ENCODE peak calls at places on chromosomes 4 and X, in five cellular contexts. C, I, O, Y and H are unnamed samples. For H3K36me3 and H3K4me1, the result is how much of the 10 kb centered on the place peaks cover.

GRCh38 chrX:149848855-149849254 is 32.1 kb upstream of the MAGEA8 start:
- DNase-seq in C (no peak), I (no peak), O (no peak), Y (no peak), H (no peak)

GRCh38 chrX:68801737-68802290 is 27.0 kb upstream of the EFNB1 start:
- DNase-seq in C (no peak), I (no peak), O (no peak), Y (no peak), H (no peak)

GRCh38 chrX:22746081-22746480 is 253.7 kb upstream of the DDX53 start:
- DNase-seq in C (no peak), I (no peak), O (no peak), Y (no peak), H (no peak)

GRCh38 chr4:7281316-7282093 is 89.2 kb downstream of the SORCS2 start:
- DNase-seq in C (no peak), I (no peak), O (no peak), Y (no peak), H (no peak)

GRCh38 chr4:32025840-32026459 is 1305.8 kb downstream of the PCDH7 start:
- DNase-seq in C (peak), I (no peak), O (no peak), Y (no peak), H (peak)

GRCh38 chr4:122775987-122776836 is 43.7 kb downstream of the BBS12 start:
- DNase-seq in C (no peak), I (no peak), O (no peak), Y (no peak), H (no peak)

GRCh38 chr4:97106161-97106560 is 1037.1 kb downstream of the STPG2 start:
- DNase-seq in C (no peak), I (no peak), O (no peak), Y (no peak), H (no peak)

GRCh38 chr4:114015444-114015899 is 36.0 kb upstream of the ARSJ start:
- DNase-seq in C (no peak), I (no peak), O (no peak), Y (no peak), H (no peak)

GRCh38 chr4:84952004-84952403 is 14.5 kb downstream of the WDFY3 start:
- DNase-seq in C (peak), I (no peak), O (no peak), Y (no peak), H (no peak)

GRCh38 chrX:40644175-40644574 is 3.2 kb downstream of the CXorf38 start:
- DNase-seq in C (no peak), I (no peak), O (no peak), Y (no peak), H (peak)

GRCh38 chr4:133800966-133801365 is 400.6 kb downstream of the PABPC4L start:
- DNase-seq in C (no peak), I (no peak), O (no peak), Y (no peak), H (no peak)

GRCh38 chr4:94345267-94345666 is 2.6 kb upstream of the HPGDS start:
- DNase-seq in C (no peak), I (no peak), O (no peak), Y (no peak), H (no peak)

GRCh38 chr4:6446538-6447451 is 25.6 kb downstream of the PPP2R2C start:
- DNase-seq in C (no peak), I (peak), O (no peak), Y (no peak), H (no peak)

GRCh38 chrX:152819271-152819670 is 11.3 kb downstream of the CETN2 start:
- DNase-seq in C (no peak), I (no peak), O (no peak), Y (no peak), H (no peak)

GRCh38 chr4:47278631-47279030 is 184.9 kb downstream of the COMMD8 start:
- DNase-seq in C (no peak), I (no peak), O (no peak), Y (no peak), H (no peak)

GRCh38 chr4:82560853-82561744 is 689 bp downstream of the TMEM150C start:
- DNase-seq in C (peak), I (no peak), O (no peak), Y (no peak), H (peak)

GRCh38 chrX:47623540-47624027 is 3.9 kb upstream of the SYN1 start:
- DNase-seq in C (peak), I (peak), O (no peak), Y (no peak), H (peak)

GRCh38 chr4:81166431-81166830 is 48.6 kb downstream of the PRKG2 start:
- DNase-seq in C (no peak), I (no peak), O (no peak), Y (no peak), H (no peak)

GRCh38 chrX:56766554-56767412 is 37.7 kb downstream of the NBDY start:
- DNase-seq in C (no peak), I (no peak), O (no peak), Y (no peak), H (no peak)

GRCh38 chr4:89640620-89641366 is 196.2 kb downstream of the SNCA start:
- DNase-seq in C (peak), I (peak), O (no peak), Y (no peak), H (peak)

GRCh38 chrX:113966791-113967190 is 617.1 kb upstream of the HTR2C start:
- DNase-seq in C (no peak), I (no peak), O (no peak), Y (no peak), H (no peak)
- H3K36me3 ChIP-seq in C (under half), I (under half), O (under half), Y (under half), H (under half)

GRCh38 chr4:104469794-104470193 is 24.9 kb downstream of the CXXC4 start:
- DNase-seq in C (no peak), I (no peak), O (no peak), Y (no peak), H (no peak)
- H3K4me1 ChIP-seq in C (under half), I (under half), O (under half), Y (under half), H (under half)

GRCh38 chr4:55103224-55103623 is 22.2 kb downstream of the KDR start:
- DNase-seq in C (no peak), I (no peak), O (no peak), Y (no peak), H (no peak)
- H3K27ac ChIP-seq in C (no peak), I (no peak), O (no peak), Y (no peak), H (no peak)

GRCh38 chr4:40240040-40240653 is 43.3 kb downstream of the RHOH start:
- DNase-seq in C (no peak), I (no peak), O (no peak), Y (no peak), H (no peak)
- H3K36me3 ChIP-seq in C (under half), I (under half), O (under half), Y (under half), H (under half)

GRCh38 chr4:139764686-139765085 is 99.1 kb downstream of the MGST2 start:
- DNase-seq in C (no peak), I (no peak), O (no peak), Y (no peak), H (no peak)

GRCh38 chr4:139764192-139764591 is 98.6 kb downstream of the MGST2 start:
- DNase-seq in C (no peak), I (no peak), O (no peak), Y (no peak), H (peak)

GRCh38 chr4:139763205-139763604 is 97.6 kb downstream of the MGST2 start:
- DNase-seq in C (no peak), I (no peak), O (no peak), Y (no peak), H (no peak)

GRCh38 chr4:139762715-139763114 is 97.1 kb downstream of the MGST2 start:
- DNase-seq in C (no peak), I (no peak), O (no peak), Y (no peak), H (no peak)

GRCh38 chr4:139763668-139764067 is 98.0 kb downstream of the MGST2 start:
- DNase-seq in C (peak), I (no peak), O (no peak), Y (no peak), H (no peak)
- H3K4me1 ChIP-seq in C (under half), I (under half), O (under half), Y (under half), H (under half)

DNA sequence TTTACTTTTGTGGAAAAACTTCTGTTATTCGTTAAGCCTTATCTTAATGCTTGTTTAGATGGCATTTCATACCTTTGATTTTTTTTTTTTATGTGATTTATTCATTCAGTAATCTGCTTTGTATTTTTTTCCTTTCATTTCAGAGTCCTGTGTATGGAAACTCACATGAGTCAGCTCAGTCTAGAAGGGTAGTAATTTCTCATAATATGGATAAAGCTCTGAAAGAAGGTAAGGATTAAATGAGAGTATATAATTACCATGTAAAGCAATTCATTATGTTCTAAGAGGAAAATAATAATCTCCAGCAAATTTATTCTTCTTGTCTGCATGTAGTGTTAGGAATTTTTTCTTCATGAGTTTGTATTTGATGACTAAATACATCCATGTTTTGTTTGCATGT is 37.8 kb downstream of the SNX25 start:
- DNase-seq in C (no peak), I (no peak), O (no peak), Y (no peak), H (no peak)
- H3K27ac ChIP-seq in C (no peak), I (no peak), O (no peak), Y (no peak), H (no peak)